ENCODE peak calls at places on chromosomes 5 and 9, in six cellular contexts. T, F, X, E, I and Q are unnamed samples.
A peak's percentile ranks its signal among the peaks of the same experiment; 100 is the strongest.

GRCh38 chr9:108142504-108143201 is 653.1 kb upstream of the KLF4 start:
- DNase-seq in F (peak; percentile 72), X (peak; percentile 91), I (peak; percentile 87), T (peak; percentile 76), E (peak; percentile 80), Q (peak; percentile 94)

GRCh38 chr5:42495908-42496307 is 72.7 kb downstream of the GHR start:
- DNase-seq in X (no peak), F (peak; percentile 31), T (no peak), I (no peak), E (no peak), Q (no peak)

GRCh38 chr9:136791466-136792276 is 527 bp downstream of the TMEM141 start:
- DNase-seq in T (no peak), E (peak; percentile 50), F (peak; percentile 49), I (peak; percentile 93), X (peak; percentile 70), Q (no peak)

GRCh38 chr5:74112372-74112875 is 486.4 kb downstream of the ARHGEF28 start:
- DNase-seq in X (no peak), E (no peak), T (no peak), F (no peak), I (no peak), Q (no peak)

GRCh38 chr9:15618540-15619331 is 65.9 kb downstream of the CCDC171 start:
- DNase-seq in E (no peak), I (no peak), F (no peak), X (no peak), T (no peak), Q (no peak)

GRCh38 chr5:91499943-91500531 is 116.9 kb upstream of the ARRDC3 start:
- DNase-seq in E (no peak), I (no peak), F (no peak), T (no peak), X (peak; percentile 70), Q (no peak)

GRCh38 chr5:14156611-14157493 is 13.7 kb downstream of the TRIO start:
- DNase-seq in X (no peak), F (peak; percentile 69), E (no peak), I (no peak), T (no peak), Q (no peak)

GRCh38 chr9:75181748-75182147 is 93.4 kb downstream of the OSTF1 start:
- DNase-seq in F (no peak), X (no peak), I (no peak), E (no peak), T (no peak), Q (no peak)

GRCh38 chr9:26078706-26079105 is 400.5 kb upstream of the TUSC1 start:
- DNase-seq in T (no peak), F (no peak), E (no peak), X (no peak), I (no peak), Q (no peak)

GRCh38 chr5:33781286-33781685 is 110.5 kb downstream of the ADAMTS12 start:
- DNase-seq in E (no peak), I (no peak), F (no peak), T (no peak), X (peak; percentile 22), Q (no peak)

GRCh38 chr5:128081111-128081865 is 2.3 kb upstream of the SLC12A2 start:
- DNase-seq in F (no peak), T (no peak), X (peak; percentile 6), E (no peak), I (no peak), Q (no peak)
- TF ChIP-seq CTCF in F (no peak), T (no peak), X (peak; percentile 12), E (peak; percentile 10), I (peak; percentile 35), Q (no peak)

GRCh38 chr9:113526231-113526746 is 62.8 kb downstream of the RGS3 start:
- DNase-seq in I (peak; percentile 41), X (no peak), F (no peak), T (no peak), E (no peak), Q (no peak)
- H3K4me1 ChIP-seq in I (peaks cover 62% of the 10 kb centered on the region), X (peaks cover 21% of the 10 kb centered on the region), F (peaks cover 69% of the 10 kb centered on the region), T (no peaks in the 10 kb centered on the region), E (peaks cover 44% of the 10 kb centered on the region), Q (no peaks in the 10 kb centered on the region)

DNA sequence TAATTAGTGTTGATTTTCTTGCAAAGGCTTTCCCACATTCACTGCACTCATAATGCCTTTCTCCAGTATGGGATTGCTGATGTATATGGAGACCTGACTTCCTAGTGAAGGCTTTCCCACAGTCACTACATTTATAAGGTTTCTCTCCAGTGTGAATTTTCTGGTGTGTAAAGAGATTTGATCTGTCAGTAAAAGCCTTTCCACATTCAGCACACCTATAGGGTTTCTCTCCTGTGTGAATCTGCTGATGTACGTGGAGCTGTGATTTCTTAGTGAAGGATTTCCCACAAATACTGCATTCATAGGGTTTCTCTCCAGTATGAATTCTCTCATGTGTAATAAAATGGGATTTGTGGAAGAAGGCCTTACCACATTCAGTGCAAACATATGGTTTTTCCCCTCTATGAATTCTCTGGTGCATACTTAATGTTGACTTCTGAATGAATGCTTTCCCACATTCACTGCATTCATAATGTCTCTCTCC is 31.1 kb downstream of the ZNF484 start:
- DNase-seq in I (no peak), F (no peak), T (no peak), E (no peak), X (no peak), Q (no peak)
- H3K9me3 ChIP-seq in I (peaks cover 100% of the 10 kb centered on the region), F (peaks cover 30% of the 10 kb centered on the region), T (peaks cover 19% of the 10 kb centered on the region), E (peaks cover 82% of the 10 kb centered on the region), X (peaks cover 38% of the 10 kb centered on the region), Q (peaks cover 31% of the 10 kb centered on the region)

DNA sequence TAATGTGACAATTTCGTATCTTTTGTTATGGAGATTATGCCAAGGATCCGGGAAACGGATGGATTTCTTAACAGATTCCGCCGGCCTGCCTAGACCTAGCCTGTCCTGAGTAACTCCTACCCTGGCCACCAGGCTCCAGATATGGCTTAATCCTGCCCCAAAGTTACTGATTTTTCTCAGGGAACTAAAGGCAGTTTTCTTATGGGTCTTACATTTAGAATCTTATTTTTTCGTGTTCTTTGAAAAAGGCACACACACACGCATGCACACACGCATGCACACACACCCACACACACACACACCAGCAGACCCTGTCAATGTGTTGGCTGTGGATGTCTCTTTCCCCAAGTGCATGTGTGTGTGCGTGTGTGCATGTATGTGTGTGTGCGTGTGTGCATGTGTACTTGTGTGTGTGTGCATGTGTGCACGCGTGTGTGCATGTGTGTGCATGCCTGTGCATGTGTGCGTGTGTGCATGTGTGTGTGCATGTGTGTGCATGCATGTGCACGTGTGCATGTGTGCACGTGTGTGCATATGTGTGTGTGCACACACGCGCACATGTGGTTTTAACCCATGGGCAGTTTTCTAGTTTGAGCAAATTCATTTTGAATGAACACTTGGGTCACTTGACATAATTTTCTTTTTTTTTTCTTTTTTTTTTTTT is 268.9 kb upstream of the IRX1 start:
- DNase-seq in T (no peak), I (no peak), X (no peak), F (no peak), E (no peak), Q (no peak)
- TF ChIP-seq CTCF in T (no peak), I (no peak), X (no peak), F (no peak), E (no peak), Q (no peak)

GRCh38 chr5:168295574-168296201 is 4.2 kb downstream of the WWC1 start:
- DNase-seq in E (no peak), T (no peak), F (no peak), I (no peak), X (peak; percentile 89), Q (no peak)
- H3K4me1 ChIP-seq in E (no peaks in the 10 kb centered on the region), T (no peaks in the 10 kb centered on the region), F (no peaks in the 10 kb centered on the region), I (peaks cover 14% of the 10 kb centered on the region), X (peaks cover 42% of the 10 kb centered on the region), Q (no peaks in the 10 kb centered on the region)

GRCh38 chr5:2849429-2849828 is 98.0 kb upstream of the IRX2 start:
- DNase-seq in F (no peak), E (no peak), T (no peak), I (no peak), X (no peak), Q (no peak)
- H3K9me3 ChIP-seq in F (no peaks in the 10 kb centered on the region), E (no peaks in the 10 kb centered on the region), T (no peaks in the 10 kb centered on the region), I (peaks cover 6% of the 10 kb centered on the region), X (no peaks in the 10 kb centered on the region), Q (no peaks in the 10 kb centered on the region)

GRCh38 chr9:124754289-124754688 is 16.8 kb downstream of the NR6A1 start:
- DNase-seq in I (no peak), X (no peak), T (no peak), E (no peak), F (no peak), Q (no peak)
- TF ChIP-seq CTCF in I (no peak), X (peak; percentile 54), T (no peak), E (no peak), F (no peak), Q (no peak)

GRCh38 chr5:123517479-123517878 is 5.5 kb downstream of the CSNK1G3 start:
- DNase-seq in E (no peak), T (no peak), I (no peak), X (no peak), F (no peak), Q (no peak)
- H3K4me1 ChIP-seq in E (peaks cover 14% of the 10 kb centered on the region), T (no peaks in the 10 kb centered on the region), I (peaks cover 64% of the 10 kb centered on the region), X (peaks cover 26% of the 10 kb centered on the region), F (peaks cover 14% of the 10 kb centered on the region), Q (peaks cover 17% of the 10 kb centered on the region)

GRCh38 chr5:179260324-179261070 is 84.8 kb downstream of the ADAMTS2 start:
- DNase-seq in X (no peak), E (no peak), F (no peak), I (peak; percentile 54), T (no peak), Q (peak; percentile 57)
- H3K9me3 ChIP-seq in X (no peaks in the 10 kb centered on the region), E (no peaks in the 10 kb centered on the region), F (no peaks in the 10 kb centered on the region), I (no peaks in the 10 kb centered on the region), T (no peaks in the 10 kb centered on the region), Q (no peaks in the 10 kb centered on the region)

GRCh38 chr9:90261698-90262097 is 380.9 kb downstream of the DIRAS2 start:
- DNase-seq in X (no peak), T (no peak), F (no peak), E (no peak), I (no peak), Q (no peak)
- TF ChIP-seq CTCF in X (no peak), T (no peak), F (no peak), E (no peak), I (no peak), Q (no peak)